ENCODE peak calls at places on chromosomes 3 and 15, in eight cellular contexts. One of them, this sample, is unnamed.

GRCh38 chr15:88586401-88587162 is 34.6 kb upstream of the AEN start:
- DNase-seq in left colon: no peak
- DNase-seq in body of pancreas: no peak
- DNase-seq in NCI-H524: no peak
- DNase-seq in EL: peak; percentile 60
- DNase-seq in NCI-H82: no peak
- DNase-seq in amniotic epithelial cell: peak; percentile 52
- DNase-seq in NCI-H1092: no peak
- DNase-seq in this sample: peak; percentile 24

GRCh38 chr15:98889930-98890695 is 117.5 kb downstream of the PGPEP1L start:
- DNase-seq in left colon: no peak
- DNase-seq in body of pancreas: no peak
- DNase-seq in NCI-H524: no peak
- DNase-seq in EL: peak; percentile 89
- DNase-seq in NCI-H82: no peak
- DNase-seq in amniotic epithelial cell: peak; percentile 88
- DNase-seq in NCI-H1092: no peak
- DNase-seq in this sample: peak; percentile 99

GRCh38 chr3:134249442-134249841 is 1.2 kb downstream of the RYK start:
- DNase-seq in left colon: no peak
- DNase-seq in body of pancreas: no peak
- DNase-seq in NCI-H524: no peak
- DNase-seq in EL: no peak
- DNase-seq in NCI-H82: no peak
- DNase-seq in amniotic epithelial cell: no peak
- DNase-seq in NCI-H1092: no peak
- DNase-seq in this sample: no peak

GRCh38 chr3:46214751-46215352 is 6.7 kb upstream of the CCR1 start:
- DNase-seq in left colon: no peak
- DNase-seq in body of pancreas: peak; percentile 5
- DNase-seq in NCI-H524: no peak
- DNase-seq in EL: peak; percentile 29
- DNase-seq in NCI-H82: peak; percentile 4
- DNase-seq in amniotic epithelial cell: no peak
- DNase-seq in NCI-H1092: peak; percentile 0
- DNase-seq in this sample: no peak

GRCh38 chr15:99703603-99704443 is 29.4 kb downstream of the LYSMD4 start:
- DNase-seq in left colon: no peak
- DNase-seq in body of pancreas: peak; percentile 56
- DNase-seq in NCI-H524: no peak
- DNase-seq in EL: peak; percentile 91
- DNase-seq in NCI-H82: peak; percentile 31
- DNase-seq in amniotic epithelial cell: peak; percentile 92
- DNase-seq in NCI-H1092: no peak
- DNase-seq in this sample: peak; percentile 89

GRCh38 chr3:129654126-129654525 is 47.6 kb upstream of the PLXND1 start:
- DNase-seq in left colon: no peak
- DNase-seq in body of pancreas: no peak
- DNase-seq in NCI-H524: no peak
- DNase-seq in EL: peak; percentile 74
- DNase-seq in NCI-H82: no peak
- DNase-seq in amniotic epithelial cell: peak; percentile 73
- DNase-seq in NCI-H1092: no peak
- DNase-seq in this sample: peak; percentile 27

GRCh38 chr15:25741253-25741575 is 121.9 kb downstream of the ATP10A start:
- DNase-seq in left colon: no peak
- DNase-seq in body of pancreas: no peak
- DNase-seq in NCI-H524: no peak
- DNase-seq in EL: no peak
- DNase-seq in NCI-H82: no peak
- DNase-seq in amniotic epithelial cell: no peak
- DNase-seq in NCI-H1092: no peak
- DNase-seq in this sample: no peak

GRCh38 chr15:95051881-95052280 is 820.5 kb downstream of the MCTP2 start:
- DNase-seq in left colon: no peak
- DNase-seq in body of pancreas: no peak
- DNase-seq in NCI-H524: no peak
- DNase-seq in EL: peak; percentile 75
- DNase-seq in NCI-H82: no peak
- DNase-seq in amniotic epithelial cell: no peak
- DNase-seq in NCI-H1092: no peak
- DNase-seq in this sample: no peak

GRCh38 chr15:36363335-36363734 is 216.1 kb upstream of the CDIN1 start:
- DNase-seq in left colon: no peak
- DNase-seq in body of pancreas: no peak
- DNase-seq in NCI-H524: no peak
- DNase-seq in EL: peak; percentile 30
- DNase-seq in NCI-H82: no peak
- DNase-seq in amniotic epithelial cell: peak; percentile 24
- DNase-seq in NCI-H1092: no peak
- DNase-seq in this sample: peak; percentile 48

GRCh38 chr3:194270627-194271458 is 80.3 kb downstream of the CPN2 start:
- DNase-seq in left colon: peak; percentile 86
- DNase-seq in body of pancreas: peak; percentile 94
- DNase-seq in NCI-H524: no peak
- DNase-seq in EL: peak; percentile 33
- DNase-seq in NCI-H82: no peak
- DNase-seq in amniotic epithelial cell: peak; percentile 72
- DNase-seq in NCI-H1092: no peak
- DNase-seq in this sample: no peak

GRCh38 chr3:24704496-24704895 is 209.8 kb upstream of the THRB start:
- DNase-seq in left colon: no peak
- DNase-seq in body of pancreas: no peak
- DNase-seq in NCI-H524: no peak
- DNase-seq in EL: peak; percentile 15
- DNase-seq in NCI-H82: no peak
- DNase-seq in amniotic epithelial cell: peak; percentile 33
- DNase-seq in NCI-H1092: no peak
- DNase-seq in this sample: no peak

GRCh38 chr15:62254137-62254934 is 89.3 kb upstream of the C2CD4B start:
- DNase-seq in left colon: no peak
- DNase-seq in body of pancreas: peak; percentile 87
- DNase-seq in NCI-H524: peak; percentile 38
- DNase-seq in EL: peak; percentile 54
- DNase-seq in NCI-H82: peak; percentile 85
- DNase-seq in amniotic epithelial cell: peak; percentile 13
- DNase-seq in NCI-H1092: peak; percentile 44
- DNase-seq in this sample: peak; percentile 56

GRCh38 chr3:120470870-120471269 is 20.1 kb upstream of the FSTL1 start:
- DNase-seq in left colon: no peak
- DNase-seq in body of pancreas: no peak
- DNase-seq in NCI-H524: no peak
- DNase-seq in EL: peak; percentile 21
- DNase-seq in NCI-H82: no peak
- DNase-seq in amniotic epithelial cell: no peak
- DNase-seq in NCI-H1092: no peak
- DNase-seq in this sample: no peak

GRCh38 chr3:140013220-140013619 is 78.2 kb downstream of the CLSTN2 start:
- DNase-seq in left colon: no peak
- DNase-seq in body of pancreas: no peak
- DNase-seq in NCI-H524: no peak
- DNase-seq in EL: no peak
- DNase-seq in NCI-H82: no peak
- DNase-seq in amniotic epithelial cell: no peak
- DNase-seq in NCI-H1092: no peak
- DNase-seq in this sample: no peak